ENCODE peak calls at places on chromosomes 7 and 10, in ten cellular contexts. One of them, this sample, is unnamed.

GRCh38 chr7:108347616-108348015 is 108.6 kb downstream of the NRCAM start:
- DNase-seq in psoas muscle: no peak
- DNase-seq in cardiac muscle cell: peak
- DNase-seq in colonic mucosa: no peak
- DNase-seq in mucosa of descending colon: no peak
- DNase-seq in activated B cell treated with CpG ODN at 0.5 μM for 24 hours: no peak
- DNase-seq in CD4-positive, alpha-beta T cell: no peak
- DNase-seq in NB4: peak
- DNase-seq in brain microvascular endothelial cell: peak
- DNase-seq in left ventricle myocardium inferior: no peak
- DNase-seq in this sample: no peak

GRCh38 chr10:19250542-19250941 is 201.9 kb downstream of the MALRD1 start:
- DNase-seq in cardiac muscle cell: no peak
- DNase-seq in CD4-positive, alpha-beta T cell: no peak
- DNase-seq in psoas muscle: no peak
- DNase-seq in mucosa of descending colon: no peak
- DNase-seq in colonic mucosa: no peak
- DNase-seq in brain microvascular endothelial cell: peak
- DNase-seq in NB4: no peak
- DNase-seq in activated B cell treated with CpG ODN at 0.5 μM for 24 hours: no peak
- DNase-seq in left ventricle myocardium inferior: no peak
- DNase-seq in this sample: no peak

GRCh38 chr7:158587425-158588084 is at the start of gene PTPRN2:
- DNase-seq in psoas muscle: peak
- DNase-seq in colonic mucosa: peak
- DNase-seq in NB4: peak
- DNase-seq in brain microvascular endothelial cell: no peak
- DNase-seq in left ventricle myocardium inferior: peak
- DNase-seq in mucosa of descending colon: peak
- DNase-seq in CD4-positive, alpha-beta T cell: peak
- DNase-seq in cardiac muscle cell: peak
- DNase-seq in activated B cell treated with CpG ODN at 0.5 μM for 24 hours: peak
- DNase-seq in this sample: peak

GRCh38 chr10:87804939-87805569 is 13.0 kb downstream of the ATAD1 start:
- DNase-seq in mucosa of descending colon: no peak
- DNase-seq in colonic mucosa: no peak
- DNase-seq in psoas muscle: no peak
- DNase-seq in left ventricle myocardium inferior: no peak
- DNase-seq in NB4: no peak
- DNase-seq in cardiac muscle cell: no peak
- DNase-seq in brain microvascular endothelial cell: no peak
- DNase-seq in CD4-positive, alpha-beta T cell: no peak
- DNase-seq in activated B cell treated with CpG ODN at 0.5 μM for 24 hours: no peak
- DNase-seq in this sample: no peak

GRCh38 chr10:74836855-74837254 is 10.5 kb downstream of the KAT6B start:
- DNase-seq in mucosa of descending colon: no peak
- DNase-seq in brain microvascular endothelial cell: no peak
- DNase-seq in activated B cell treated with CpG ODN at 0.5 μM for 24 hours: no peak
- DNase-seq in CD4-positive, alpha-beta T cell: no peak
- DNase-seq in psoas muscle: no peak
- DNase-seq in colonic mucosa: no peak
- DNase-seq in NB4: no peak
- DNase-seq in left ventricle myocardium inferior: no peak
- DNase-seq in cardiac muscle cell: no peak
- DNase-seq in this sample: no peak

GRCh38 chr7:30144659-30145321 is 10.0 kb downstream of the MTURN start:
- DNase-seq in colonic mucosa: no peak
- DNase-seq in mucosa of descending colon: no peak
- DNase-seq in cardiac muscle cell: no peak
- DNase-seq in activated B cell treated with CpG ODN at 0.5 μM for 24 hours: no peak
- DNase-seq in left ventricle myocardium inferior: no peak
- DNase-seq in CD4-positive, alpha-beta T cell: no peak
- DNase-seq in psoas muscle: no peak
- DNase-seq in brain microvascular endothelial cell: no peak
- DNase-seq in NB4: no peak
- DNase-seq in this sample: no peak

GRCh38 chr7:2231992-2232765 is 566 bp downstream of the MAD1L1 start:
- DNase-seq in CD4-positive, alpha-beta T cell: no peak
- DNase-seq in NB4: peak
- DNase-seq in colonic mucosa: no peak
- DNase-seq in brain microvascular endothelial cell: no peak
- DNase-seq in cardiac muscle cell: peak
- DNase-seq in mucosa of descending colon: no peak
- DNase-seq in activated B cell treated with CpG ODN at 0.5 μM for 24 hours: no peak
- DNase-seq in left ventricle myocardium inferior: no peak
- DNase-seq in psoas muscle: no peak
- DNase-seq in this sample: peak

GRCh38 chr10:75091173-75091572 is 20.3 kb upstream of the SAMD8 start:
- DNase-seq in CD4-positive, alpha-beta T cell: no peak
- DNase-seq in NB4: no peak
- DNase-seq in left ventricle myocardium inferior: no peak
- DNase-seq in psoas muscle: no peak
- DNase-seq in cardiac muscle cell: no peak
- DNase-seq in colonic mucosa: no peak
- DNase-seq in brain microvascular endothelial cell: no peak
- DNase-seq in mucosa of descending colon: no peak
- DNase-seq in activated B cell treated with CpG ODN at 0.5 μM for 24 hours: no peak
- DNase-seq in this sample: no peak

GRCh38 chr10:78718032-78718572 is 350.7 kb upstream of the ZMIZ1 start:
- DNase-seq in NB4: no peak
- DNase-seq in left ventricle myocardium inferior: no peak
- DNase-seq in brain microvascular endothelial cell: no peak
- DNase-seq in psoas muscle: no peak
- DNase-seq in mucosa of descending colon: no peak
- DNase-seq in cardiac muscle cell: no peak
- DNase-seq in CD4-positive, alpha-beta T cell: no peak
- DNase-seq in colonic mucosa: no peak
- DNase-seq in activated B cell treated with CpG ODN at 0.5 μM for 24 hours: no peak
- DNase-seq in this sample: no peak

GRCh38 chr7:87325576-87326370 is 19.7 kb upstream of the CROT start:
- DNase-seq in CD4-positive, alpha-beta T cell: no peak
- DNase-seq in colonic mucosa: no peak
- DNase-seq in left ventricle myocardium inferior: no peak
- DNase-seq in psoas muscle: no peak
- DNase-seq in NB4: no peak
- DNase-seq in cardiac muscle cell: no peak
- DNase-seq in activated B cell treated with CpG ODN at 0.5 μM for 24 hours: no peak
- DNase-seq in brain microvascular endothelial cell: no peak
- DNase-seq in mucosa of descending colon: no peak
- DNase-seq in this sample: no peak
- TF ChIP-seq CTCF in CD4-positive, alpha-beta T cell: no peak
- TF ChIP-seq CTCF in colonic mucosa: no peak
- TF ChIP-seq CTCF in left ventricle myocardium inferior: no peak
- TF ChIP-seq CTCF in psoas muscle: no peak
- TF ChIP-seq CTCF in NB4: no peak
- TF ChIP-seq CTCF in cardiac muscle cell: no peak
- TF ChIP-seq CTCF in activated B cell treated with CpG ODN at 0.5 μM for 24 hours: no peak
- TF ChIP-seq CTCF in brain microvascular endothelial cell: peak
- TF ChIP-seq CTCF in mucosa of descending colon: no peak
- TF ChIP-seq CTCF in this sample: no peak

GRCh38 chr7:130289478-130289877 is 3.5 kb upstream of the CPA4 start:
- DNase-seq in colonic mucosa: no peak
- DNase-seq in brain microvascular endothelial cell: no peak
- DNase-seq in CD4-positive, alpha-beta T cell: no peak
- DNase-seq in left ventricle myocardium inferior: no peak
- DNase-seq in NB4: no peak
- DNase-seq in psoas muscle: no peak
- DNase-seq in activated B cell treated with CpG ODN at 0.5 μM for 24 hours: no peak
- DNase-seq in cardiac muscle cell: no peak
- DNase-seq in mucosa of descending colon: no peak
- DNase-seq in this sample: no peak

GRCh38 chr7:130290745-130291144 is 2.2 kb upstream of the CPA4 start:
- DNase-seq in cardiac muscle cell: no peak
- DNase-seq in psoas muscle: no peak
- DNase-seq in CD4-positive, alpha-beta T cell: no peak
- DNase-seq in mucosa of descending colon: no peak
- DNase-seq in brain microvascular endothelial cell: peak
- DNase-seq in NB4: no peak
- DNase-seq in activated B cell treated with CpG ODN at 0.5 μM for 24 hours: no peak
- DNase-seq in left ventricle myocardium inferior: no peak
- DNase-seq in colonic mucosa: no peak
- DNase-seq in this sample: no peak

GRCh38 chr7:130286881-130287280 is 6.1 kb upstream of the CPA4 start:
- DNase-seq in CD4-positive, alpha-beta T cell: no peak
- DNase-seq in left ventricle myocardium inferior: no peak
- DNase-seq in cardiac muscle cell: no peak
- DNase-seq in activated B cell treated with CpG ODN at 0.5 μM for 24 hours: no peak
- DNase-seq in mucosa of descending colon: no peak
- DNase-seq in brain microvascular endothelial cell: no peak
- DNase-seq in NB4: no peak
- DNase-seq in colonic mucosa: no peak
- DNase-seq in psoas muscle: no peak
- DNase-seq in this sample: no peak

GRCh38 chr7:130288829-130289228 is 4.1 kb upstream of the CPA4 start:
- DNase-seq in colonic mucosa: no peak
- DNase-seq in mucosa of descending colon: no peak
- DNase-seq in psoas muscle: no peak
- DNase-seq in NB4: peak
- DNase-seq in brain microvascular endothelial cell: no peak
- DNase-seq in left ventricle myocardium inferior: no peak
- DNase-seq in activated B cell treated with CpG ODN at 0.5 μM for 24 hours: no peak
- DNase-seq in cardiac muscle cell: no peak
- DNase-seq in CD4-positive, alpha-beta T cell: no peak
- DNase-seq in this sample: no peak

DNA sequence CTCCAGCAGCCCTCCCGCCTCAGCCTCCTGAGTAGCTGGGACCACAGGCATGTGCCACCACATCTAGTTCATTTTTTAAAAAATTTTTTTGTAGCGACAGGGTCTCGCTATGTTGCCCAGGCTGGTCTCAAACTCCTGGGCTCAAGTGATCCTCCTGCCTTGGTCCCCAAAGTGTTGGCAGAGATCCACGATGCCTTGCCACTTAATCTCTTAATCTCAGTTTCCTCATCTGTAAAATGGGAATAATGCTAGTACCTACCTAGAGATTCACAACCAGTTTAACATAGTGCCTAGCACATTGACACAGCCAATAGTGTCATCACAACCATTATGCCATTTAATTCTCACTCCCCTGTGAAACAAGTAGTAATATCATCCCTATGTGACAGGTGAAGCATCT is 4.8 kb upstream of the CPA4 start:
- DNase-seq in NB4: no peak
- DNase-seq in brain microvascular endothelial cell: no peak
- DNase-seq in mucosa of descending colon: no peak
- DNase-seq in cardiac muscle cell: no peak
- DNase-seq in psoas muscle: no peak
- DNase-seq in left ventricle myocardium inferior: no peak
- DNase-seq in activated B cell treated with CpG ODN at 0.5 μM for 24 hours: no peak
- DNase-seq in colonic mucosa: no peak
- DNase-seq in CD4-positive, alpha-beta T cell: no peak
- DNase-seq in this sample: no peak
- TF ChIP-seq CTCF in NB4: no peak
- TF ChIP-seq CTCF in brain microvascular endothelial cell: no peak
- TF ChIP-seq CTCF in mucosa of descending colon: no peak
- TF ChIP-seq CTCF in cardiac muscle cell: no peak
- TF ChIP-seq CTCF in psoas muscle: no peak
- TF ChIP-seq CTCF in left ventricle myocardium inferior: no peak
- TF ChIP-seq CTCF in activated B cell treated with CpG ODN at 0.5 μM for 24 hours: no peak
- TF ChIP-seq CTCF in colonic mucosa: no peak
- TF ChIP-seq CTCF in CD4-positive, alpha-beta T cell: no peak
- TF ChIP-seq CTCF in this sample: no peak

GRCh38 chr10:81873932-81874816 is 820 bp upstream of the NRG3 start:
- DNase-seq in brain microvascular endothelial cell: peak
- DNase-seq in psoas muscle: peak
- DNase-seq in colonic mucosa: peak
- DNase-seq in left ventricle myocardium inferior: peak
- DNase-seq in CD4-positive, alpha-beta T cell: no peak
- DNase-seq in mucosa of descending colon: peak
- DNase-seq in activated B cell treated with CpG ODN at 0.5 μM for 24 hours: no peak
- DNase-seq in NB4: no peak
- DNase-seq in cardiac muscle cell: peak
- DNase-seq in this sample: peak

GRCh38 chr10:81873231-81873931 is 1.6 kb upstream of the NRG3 start:
- DNase-seq in activated B cell treated with CpG ODN at 0.5 μM for 24 hours: no peak
- DNase-seq in cardiac muscle cell: no peak
- DNase-seq in mucosa of descending colon: no peak
- DNase-seq in brain microvascular endothelial cell: no peak
- DNase-seq in psoas muscle: no peak
- DNase-seq in NB4: no peak
- DNase-seq in CD4-positive, alpha-beta T cell: no peak
- DNase-seq in left ventricle myocardium inferior: no peak
- DNase-seq in colonic mucosa: no peak
- DNase-seq in this sample: no peak

GRCh38 chr10:81875680-81876252 is 772 bp downstream of the NRG3 start:
- DNase-seq in psoas muscle: no peak
- DNase-seq in left ventricle myocardium inferior: no peak
- DNase-seq in colonic mucosa: no peak
- DNase-seq in NB4: no peak
- DNase-seq in activated B cell treated with CpG ODN at 0.5 μM for 24 hours: no peak
- DNase-seq in brain microvascular endothelial cell: no peak
- DNase-seq in CD4-positive, alpha-beta T cell: no peak
- DNase-seq in mucosa of descending colon: no peak
- DNase-seq in cardiac muscle cell: no peak
- DNase-seq in this sample: no peak

GRCh38 chr10:81874878-81875679 is at the start of gene NRG3:
- DNase-seq in colonic mucosa: no peak
- DNase-seq in CD4-positive, alpha-beta T cell: no peak
- DNase-seq in NB4: no peak
- DNase-seq in left ventricle myocardium inferior: no peak
- DNase-seq in mucosa of descending colon: no peak
- DNase-seq in cardiac muscle cell: peak
- DNase-seq in activated B cell treated with CpG ODN at 0.5 μM for 24 hours: no peak
- DNase-seq in brain microvascular endothelial cell: no peak
- DNase-seq in psoas muscle: no peak
- DNase-seq in this sample: no peak

DNA sequence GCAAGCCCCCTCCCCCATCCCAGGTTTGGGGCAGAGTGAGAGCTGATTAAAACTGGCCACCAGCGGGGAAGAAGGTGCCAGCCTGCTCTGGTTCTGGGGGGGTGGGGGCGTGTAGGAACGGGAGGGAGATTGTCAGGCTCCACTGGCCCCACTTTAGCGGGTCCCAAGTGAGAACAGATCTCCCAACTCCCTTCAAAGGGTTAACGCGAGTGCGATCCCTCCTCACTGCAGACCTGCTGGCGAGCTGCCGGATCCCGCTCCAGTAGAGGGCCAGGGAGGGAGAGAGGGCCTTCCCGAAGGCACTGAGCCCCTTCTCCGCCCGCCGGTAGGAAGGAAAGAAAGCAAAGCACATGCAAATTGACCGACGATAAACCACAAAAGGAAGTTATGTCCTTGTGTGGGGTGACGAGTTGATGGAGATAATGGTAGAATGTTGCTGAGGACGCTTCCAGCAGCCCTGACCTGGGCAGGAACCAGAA is 1.3 kb downstream of the NRG3 start:
- DNase-seq in colonic mucosa: no peak
- DNase-seq in left ventricle myocardium inferior: no peak
- DNase-seq in cardiac muscle cell: peak
- DNase-seq in mucosa of descending colon: no peak
- DNase-seq in activated B cell treated with CpG ODN at 0.5 μM for 24 hours: no peak
- DNase-seq in CD4-positive, alpha-beta T cell: no peak
- DNase-seq in psoas muscle: no peak
- DNase-seq in brain microvascular endothelial cell: no peak
- DNase-seq in NB4: no peak
- DNase-seq in this sample: no peak
- TF ChIP-seq CTCF in colonic mucosa: no peak
- TF ChIP-seq CTCF in left ventricle myocardium inferior: no peak
- TF ChIP-seq CTCF in cardiac muscle cell: no peak
- TF ChIP-seq CTCF in mucosa of descending colon: no peak
- TF ChIP-seq CTCF in activated B cell treated with CpG ODN at 0.5 μM for 24 hours: no peak
- TF ChIP-seq CTCF in CD4-positive, alpha-beta T cell: no peak
- TF ChIP-seq CTCF in psoas muscle: no peak
- TF ChIP-seq CTCF in brain microvascular endothelial cell: no peak
- TF ChIP-seq CTCF in NB4: no peak
- TF ChIP-seq CTCF in this sample: no peak

GRCh38 chr10:85612833-85613232 is 753.8 kb downstream of the GRID1 start:
- DNase-seq in mucosa of descending colon: no peak
- DNase-seq in NB4: no peak
- DNase-seq in colonic mucosa: no peak
- DNase-seq in CD4-positive, alpha-beta T cell: no peak
- DNase-seq in cardiac muscle cell: no peak
- DNase-seq in left ventricle myocardium inferior: no peak
- DNase-seq in activated B cell treated with CpG ODN at 0.5 μM for 24 hours: no peak
- DNase-seq in psoas muscle: no peak
- DNase-seq in brain microvascular endothelial cell: no peak
- DNase-seq in this sample: no peak
- TF ChIP-seq CTCF in mucosa of descending colon: no peak
- TF ChIP-seq CTCF in NB4: peak
- TF ChIP-seq CTCF in colonic mucosa: peak
- TF ChIP-seq CTCF in CD4-positive, alpha-beta T cell: peak
- TF ChIP-seq CTCF in cardiac muscle cell: no peak
- TF ChIP-seq CTCF in left ventricle myocardium inferior: peak
- TF ChIP-seq CTCF in activated B cell treated with CpG ODN at 0.5 μM for 24 hours: no peak
- TF ChIP-seq CTCF in psoas muscle: peak
- TF ChIP-seq CTCF in brain microvascular endothelial cell: no peak
- TF ChIP-seq CTCF in this sample: peak